ENCODE peak calls at places on chromosome 18, in ten cellular contexts. One of them, this sample, is unnamed.

GRCh38 chr18:59547691-59548182 is 149.5 kb downstream of the CCBE1 start:
- DNase-seq in SK-N-SH: no peak
- DNase-seq in upper lobe of right lung: no peak
- DNase-seq in sigmoid colon: no peak
- DNase-seq in foreskin fibroblast: peak
- DNase-seq in GM10248: no peak
- DNase-seq in IMR-90: peak
- DNase-seq in glutamatergic neuron: no peak
- DNase-seq in GM13977: no peak
- DNase-seq in cardiac muscle cell: peak
- DNase-seq in this sample: peak

GRCh38 chr18:53070706-53071105 is 730.7 kb downstream of the DCC start:
- DNase-seq in GM13977: no peak
- DNase-seq in IMR-90: no peak
- DNase-seq in cardiac muscle cell: no peak
- DNase-seq in upper lobe of right lung: no peak
- DNase-seq in GM10248: no peak
- DNase-seq in SK-N-SH: no peak
- DNase-seq in glutamatergic neuron: peak
- DNase-seq in foreskin fibroblast: no peak
- DNase-seq in sigmoid colon: no peak
- DNase-seq in this sample: no peak

GRCh38 chr18:55858661-55859111 is 270.7 kb upstream of the TCF4 start:
- DNase-seq in IMR-90: no peak
- DNase-seq in GM13977: no peak
- DNase-seq in foreskin fibroblast: peak
- DNase-seq in glutamatergic neuron: no peak
- DNase-seq in SK-N-SH: no peak
- DNase-seq in GM10248: no peak
- DNase-seq in sigmoid colon: no peak
- DNase-seq in upper lobe of right lung: no peak
- DNase-seq in cardiac muscle cell: peak
- DNase-seq in this sample: no peak

GRCh38 chr18:55549474-55550104 is 38.4 kb downstream of the TCF4 start:
- DNase-seq in GM10248: no peak
- DNase-seq in foreskin fibroblast: no peak
- DNase-seq in SK-N-SH: no peak
- DNase-seq in GM13977: no peak
- DNase-seq in IMR-90: no peak
- DNase-seq in sigmoid colon: no peak
- DNase-seq in cardiac muscle cell: no peak
- DNase-seq in glutamatergic neuron: no peak
- DNase-seq in upper lobe of right lung: no peak
- DNase-seq in this sample: no peak

GRCh38 chr18:7958897-7959146 is 391.7 kb downstream of the PTPRM start:
- DNase-seq in GM13977: no peak
- DNase-seq in sigmoid colon: no peak
- DNase-seq in glutamatergic neuron: no peak
- DNase-seq in upper lobe of right lung: no peak
- DNase-seq in foreskin fibroblast: no peak
- DNase-seq in IMR-90: no peak
- DNase-seq in cardiac muscle cell: no peak
- DNase-seq in GM10248: no peak
- DNase-seq in SK-N-SH: no peak
- DNase-seq in this sample: no peak

GRCh38 chr18:7089369-7089768 is 28.2 kb downstream of the LAMA1 start:
- DNase-seq in glutamatergic neuron: peak
- DNase-seq in sigmoid colon: no peak
- DNase-seq in IMR-90: no peak
- DNase-seq in GM13977: no peak
- DNase-seq in upper lobe of right lung: no peak
- DNase-seq in foreskin fibroblast: no peak
- DNase-seq in cardiac muscle cell: no peak
- DNase-seq in SK-N-SH: no peak
- DNase-seq in GM10248: no peak
- DNase-seq in this sample: no peak

GRCh38 chr18:58400337-58400885 is 228.5 kb downstream of the ALPK2 start:
- DNase-seq in GM10248: no peak
- DNase-seq in IMR-90: no peak
- DNase-seq in foreskin fibroblast: peak
- DNase-seq in upper lobe of right lung: no peak
- DNase-seq in glutamatergic neuron: no peak
- DNase-seq in SK-N-SH: no peak
- DNase-seq in sigmoid colon: no peak
- DNase-seq in cardiac muscle cell: peak
- DNase-seq in GM13977: no peak
- DNase-seq in this sample: no peak

GRCh38 chr18:24054130-24054529 is 39.6 kb downstream of the TTC39C start:
- DNase-seq in GM10248: no peak
- DNase-seq in sigmoid colon: no peak
- DNase-seq in glutamatergic neuron: no peak
- DNase-seq in foreskin fibroblast: peak
- DNase-seq in SK-N-SH: no peak
- DNase-seq in GM13977: no peak
- DNase-seq in upper lobe of right lung: no peak
- DNase-seq in cardiac muscle cell: peak
- DNase-seq in IMR-90: peak
- DNase-seq in this sample: peak

GRCh38 chr18:58512161-58512581 is 116.7 kb downstream of the ALPK2 start:
- DNase-seq in upper lobe of right lung: no peak
- DNase-seq in glutamatergic neuron: no peak
- DNase-seq in sigmoid colon: no peak
- DNase-seq in GM13977: no peak
- DNase-seq in GM10248: no peak
- DNase-seq in cardiac muscle cell: no peak
- DNase-seq in SK-N-SH: no peak
- DNase-seq in IMR-90: no peak
- DNase-seq in foreskin fibroblast: no peak
- DNase-seq in this sample: no peak

GRCh38 chr18:44198296-44199284 is 482.1 kb upstream of the SETBP1 start:
- DNase-seq in GM10248: no peak
- DNase-seq in GM13977: no peak
- DNase-seq in glutamatergic neuron: no peak
- DNase-seq in SK-N-SH: peak
- DNase-seq in cardiac muscle cell: no peak
- DNase-seq in sigmoid colon: no peak
- DNase-seq in foreskin fibroblast: no peak
- DNase-seq in upper lobe of right lung: peak
- DNase-seq in IMR-90: no peak
- DNase-seq in this sample: peak

GRCh38 chr18:79692886-79693285 is 13.3 kb downstream of the CTDP1 start:
- DNase-seq in SK-N-SH: no peak
- DNase-seq in GM13977: no peak
- DNase-seq in sigmoid colon: peak
- DNase-seq in GM10248: no peak
- DNase-seq in cardiac muscle cell: no peak
- DNase-seq in IMR-90: no peak
- DNase-seq in upper lobe of right lung: no peak
- DNase-seq in glutamatergic neuron: no peak
- DNase-seq in foreskin fibroblast: no peak
- DNase-seq in this sample: no peak

GRCh38 chr18:79949571-79950439 is 1.6 kb downstream of the SLC66A2 start:
- DNase-seq in IMR-90: no peak
- DNase-seq in GM10248: no peak
- DNase-seq in GM13977: peak
- DNase-seq in SK-N-SH: no peak
- DNase-seq in upper lobe of right lung: no peak
- DNase-seq in foreskin fibroblast: peak
- DNase-seq in glutamatergic neuron: no peak
- DNase-seq in sigmoid colon: peak
- DNase-seq in cardiac muscle cell: no peak
- DNase-seq in this sample: no peak

GRCh38 chr18:36297419-36298112 is at the start of gene FHOD3:
- DNase-seq in GM10248: peak
- DNase-seq in glutamatergic neuron: peak
- DNase-seq in IMR-90: peak
- DNase-seq in cardiac muscle cell: peak
- DNase-seq in GM13977: peak
- DNase-seq in sigmoid colon: peak
- DNase-seq in foreskin fibroblast: peak
- DNase-seq in upper lobe of right lung: peak
- DNase-seq in SK-N-SH: peak
- DNase-seq in this sample: peak

GRCh38 chr18:28823506-28824182 is 646.7 kb upstream of the CDH2 start:
- DNase-seq in SK-N-SH: no peak
- DNase-seq in cardiac muscle cell: peak
- DNase-seq in IMR-90: no peak
- DNase-seq in GM10248: no peak
- DNase-seq in upper lobe of right lung: no peak
- DNase-seq in GM13977: no peak
- DNase-seq in sigmoid colon: no peak
- DNase-seq in foreskin fibroblast: peak
- DNase-seq in glutamatergic neuron: no peak
- DNase-seq in this sample: peak

GRCh38 chr18:45518770-45519169 is 96.5 kb upstream of the SLC14A2 start:
- DNase-seq in sigmoid colon: no peak
- DNase-seq in glutamatergic neuron: no peak
- DNase-seq in SK-N-SH: no peak
- DNase-seq in foreskin fibroblast: no peak
- DNase-seq in IMR-90: no peak
- DNase-seq in GM10248: no peak
- DNase-seq in upper lobe of right lung: no peak
- DNase-seq in cardiac muscle cell: no peak
- DNase-seq in GM13977: no peak
- DNase-seq in this sample: no peak

GRCh38 chr18:60249388-60249787 is 123.2 kb downstream of the MC4R start:
- DNase-seq in sigmoid colon: no peak
- DNase-seq in SK-N-SH: no peak
- DNase-seq in upper lobe of right lung: no peak
- DNase-seq in glutamatergic neuron: no peak
- DNase-seq in GM10248: no peak
- DNase-seq in foreskin fibroblast: no peak
- DNase-seq in cardiac muscle cell: no peak
- DNase-seq in GM13977: no peak
- DNase-seq in IMR-90: no peak
- DNase-seq in this sample: no peak

GRCh38 chr18:75125359-75126331 is 83.3 kb downstream of the PTGR3 start:
- DNase-seq in glutamatergic neuron: no peak
- DNase-seq in GM10248: no peak
- DNase-seq in SK-N-SH: peak
- DNase-seq in cardiac muscle cell: peak
- DNase-seq in upper lobe of right lung: no peak
- DNase-seq in GM13977: no peak
- DNase-seq in sigmoid colon: no peak
- DNase-seq in foreskin fibroblast: no peak
- DNase-seq in IMR-90: no peak
- DNase-seq in this sample: no peak

GRCh38 chr18:8607776-8608682 is 1.2 kb upstream of the RAB12 start:
- DNase-seq in foreskin fibroblast: peak
- DNase-seq in glutamatergic neuron: no peak
- DNase-seq in sigmoid colon: no peak
- DNase-seq in upper lobe of right lung: no peak
- DNase-seq in SK-N-SH: no peak
- DNase-seq in GM13977: no peak
- DNase-seq in IMR-90: peak
- DNase-seq in cardiac muscle cell: peak
- DNase-seq in GM10248: no peak
- DNase-seq in this sample: no peak

GRCh38 chr18:10682368-10682714 is 156.5 kb downstream of the NAPG start:
- DNase-seq in upper lobe of right lung: no peak
- DNase-seq in GM10248: no peak
- DNase-seq in IMR-90: no peak
- DNase-seq in cardiac muscle cell: no peak
- DNase-seq in GM13977: no peak
- DNase-seq in glutamatergic neuron: no peak
- DNase-seq in sigmoid colon: no peak
- DNase-seq in foreskin fibroblast: no peak
- DNase-seq in SK-N-SH: no peak
- DNase-seq in this sample: no peak
- TF ChIP-seq CTCF in upper lobe of right lung: no peak
- TF ChIP-seq CTCF in GM10248: no peak
- TF ChIP-seq CTCF in IMR-90: no peak
- TF ChIP-seq CTCF in cardiac muscle cell: no peak
- TF ChIP-seq CTCF in GM13977: peak
- TF ChIP-seq CTCF in glutamatergic neuron: no peak
- TF ChIP-seq CTCF in sigmoid colon: no peak
- TF ChIP-seq CTCF in foreskin fibroblast: no peak
- TF ChIP-seq CTCF in SK-N-SH: peak
- TF ChIP-seq CTCF in this sample: no peak

GRCh38 chr18:76265375-76266225 is 229.4 kb downstream of the ZNF516 start:
- DNase-seq in sigmoid colon: peak
- DNase-seq in GM10248: no peak
- DNase-seq in GM13977: no peak
- DNase-seq in upper lobe of right lung: peak
- DNase-seq in IMR-90: peak
- DNase-seq in cardiac muscle cell: peak
- DNase-seq in foreskin fibroblast: peak
- DNase-seq in SK-N-SH: no peak
- DNase-seq in glutamatergic neuron: no peak
- DNase-seq in this sample: no peak
- TF ChIP-seq CTCF in sigmoid colon: no peak
- TF ChIP-seq CTCF in GM10248: no peak
- TF ChIP-seq CTCF in GM13977: no peak
- TF ChIP-seq CTCF in upper lobe of right lung: no peak
- TF ChIP-seq CTCF in IMR-90: no peak
- TF ChIP-seq CTCF in cardiac muscle cell: no peak
- TF ChIP-seq CTCF in foreskin fibroblast: no peak
- TF ChIP-seq CTCF in SK-N-SH: no peak
- TF ChIP-seq CTCF in glutamatergic neuron: no peak
- TF ChIP-seq CTCF in this sample: no peak

DNA sequence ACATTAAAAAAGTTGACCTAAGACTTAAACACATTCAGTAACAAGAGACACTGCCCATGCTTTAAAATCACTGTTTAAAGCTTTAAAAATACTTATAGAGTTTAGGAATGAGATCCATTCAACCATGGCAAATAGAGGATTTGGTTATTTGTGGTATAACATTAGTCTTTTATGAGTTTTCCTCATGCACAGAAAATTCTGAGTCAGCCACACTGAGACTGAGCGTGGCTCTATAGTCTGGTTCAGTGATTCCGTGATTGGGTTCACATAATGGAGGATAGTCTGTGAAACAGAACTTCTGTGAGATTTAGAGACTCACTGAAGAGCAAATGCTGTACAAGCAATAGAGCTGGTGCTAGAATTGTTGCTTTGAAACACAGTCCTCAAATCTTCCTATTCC is 1502.4 kb upstream of the PIK3C3 start:
- DNase-seq in upper lobe of right lung: no peak
- DNase-seq in GM13977: no peak
- DNase-seq in sigmoid colon: no peak
- DNase-seq in glutamatergic neuron: no peak
- DNase-seq in SK-N-SH: no peak
- DNase-seq in IMR-90: no peak
- DNase-seq in foreskin fibroblast: no peak
- DNase-seq in GM10248: no peak
- DNase-seq in cardiac muscle cell: no peak
- DNase-seq in this sample: no peak
- TF ChIP-seq CTCF in upper lobe of right lung: no peak
- TF ChIP-seq CTCF in GM13977: no peak
- TF ChIP-seq CTCF in sigmoid colon: no peak
- TF ChIP-seq CTCF in glutamatergic neuron: no peak
- TF ChIP-seq CTCF in SK-N-SH: no peak
- TF ChIP-seq CTCF in IMR-90: no peak
- TF ChIP-seq CTCF in foreskin fibroblast: no peak
- TF ChIP-seq CTCF in GM10248: no peak
- TF ChIP-seq CTCF in cardiac muscle cell: no peak
- TF ChIP-seq CTCF in this sample: no peak

DNA sequence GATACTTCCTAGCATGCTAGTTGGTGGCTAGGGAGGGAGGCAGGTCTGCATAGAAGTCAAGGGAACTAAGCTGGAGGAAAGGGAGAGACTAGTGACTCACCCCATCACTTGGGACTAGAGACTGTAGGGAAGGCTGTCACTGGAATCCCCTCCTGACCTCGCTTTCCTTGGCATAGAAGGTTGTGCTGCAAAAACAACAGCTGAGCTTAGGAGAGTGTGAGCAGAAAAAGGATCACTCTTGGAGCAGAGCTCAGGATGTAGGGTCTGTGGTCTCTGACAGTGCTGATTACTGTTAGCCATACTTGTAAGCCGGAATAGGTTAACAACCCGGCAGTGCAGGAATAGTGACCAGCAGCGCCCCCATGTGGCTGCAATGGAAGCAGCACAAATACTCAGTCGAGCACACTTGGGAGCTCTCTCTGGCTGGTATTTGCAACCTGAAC is 66.9 kb upstream of the SMAD2 start:
- DNase-seq in GM10248: no peak
- DNase-seq in GM13977: no peak
- DNase-seq in cardiac muscle cell: peak
- DNase-seq in SK-N-SH: no peak
- DNase-seq in IMR-90: no peak
- DNase-seq in upper lobe of right lung: no peak
- DNase-seq in foreskin fibroblast: peak
- DNase-seq in glutamatergic neuron: peak
- DNase-seq in sigmoid colon: no peak
- DNase-seq in this sample: no peak
- TF ChIP-seq CTCF in GM10248: peak
- TF ChIP-seq CTCF in GM13977: peak
- TF ChIP-seq CTCF in cardiac muscle cell: peak
- TF ChIP-seq CTCF in SK-N-SH: peak
- TF ChIP-seq CTCF in IMR-90: peak
- TF ChIP-seq CTCF in upper lobe of right lung: peak
- TF ChIP-seq CTCF in foreskin fibroblast: peak
- TF ChIP-seq CTCF in glutamatergic neuron: peak
- TF ChIP-seq CTCF in sigmoid colon: no peak
- TF ChIP-seq CTCF in this sample: peak

This sample was measured in epithelial cell of esophagus.